ENCODE peak calls at places on chromosomes 2 and 18, in seven cellular contexts. W, L, T, B, F, N and S are unnamed samples.
A peak's percentile ranks its signal among the peaks of the same experiment; 100 is the strongest.

GRCh38 chr18:33596178-33596854 is 18.3 kb downstream of the ASXL3 start:
- DNase-seq in W (peak; percentile 68), L (no peak), T (peak; percentile 71), B (no peak), F (peak; percentile 44), N (peak; percentile 8), S (no peak)

GRCh38 chr2:207775471-207775870 is 5.8 kb upstream of the FZD5 start:
- DNase-seq in W (no peak), L (no peak), T (no peak), B (no peak), F (no peak), N (no peak), S (no peak)

GRCh38 chr2:168436840-168437239 is 19.2 kb upstream of the CERS6 start:
- DNase-seq in W (no peak), L (no peak), T (no peak), B (no peak), F (no peak), N (no peak), S (no peak)

GRCh38 chr2:83650897-83651296 is 808.2 kb downstream of the SUCLG1 start:
- DNase-seq in W (no peak), L (no peak), T (peak; percentile 0), B (no peak), F (no peak), N (no peak), S (no peak)

GRCh38 chr2:111930875-111931274 is 32.5 kb downstream of the MERTK start:
- DNase-seq in W (peak; percentile 65), L (no peak), T (peak; percentile 71), B (no peak), F (peak; percentile 82), N (peak; percentile 72), S (peak; percentile 35)

GRCh38 chr2:133324150-133324561 is 244.1 kb downstream of the NCKAP5 start:
- DNase-seq in W (peak; percentile 93), L (no peak), T (peak; percentile 79), B (no peak), F (peak; percentile 42), N (peak; percentile 11), S (peak; percentile 87)

GRCh38 chr2:125559186-125559585 is 1096.8 kb upstream of the GYPC start:
- DNase-seq in W (no peak), L (no peak), T (no peak), B (no peak), F (no peak), N (no peak), S (no peak)

GRCh38 chr2:187912956-187913355 is 358.7 kb upstream of the TFPI start:
- DNase-seq in W (no peak), L (no peak), T (no peak), B (no peak), F (peak; percentile 14), N (no peak), S (no peak)

GRCh38 chr2:96693286-96694200 is 46.3 kb downstream of the LMAN2L start:
- DNase-seq in W (no peak), L (no peak), T (no peak), B (no peak), F (no peak), N (no peak), S (no peak)

GRCh38 chr2:241179894-241180293 is 8.6 kb upstream of the ANO7 start:
- DNase-seq in W (peak; percentile 36), L (no peak), T (no peak), B (no peak), F (no peak), N (no peak), S (no peak)

GRCh38 chr2:150486539-150487484 is 655 bp downstream of the RND3 start:
- DNase-seq in W (peak; percentile 24), L (peak; percentile 18), T (no peak), B (peak; percentile 16), F (no peak), N (no peak), S (no peak)

GRCh38 chr2:26463252-26464207 is 14.4 kb downstream of the OTOF start:
- DNase-seq in W (no peak), L (no peak), T (no peak), B (no peak), F (no peak), N (no peak), S (no peak)

GRCh38 chr2:130371723-130372054 is 15.8 kb downstream of the PTPN18 start:
- DNase-seq in W (peak; percentile 21), L (no peak), T (peak; percentile 29), B (peak; percentile 29), F (no peak), N (no peak), S (no peak)

GRCh38 chr18:79458917-79459803 is 63.4 kb downstream of the NFATC1 start:
- DNase-seq in W (no peak), L (no peak), T (no peak), B (no peak), F (no peak), N (no peak), S (no peak)

GRCh38 chr2:96409543-96410184 is 74.1 kb downstream of the NCAPH start:
- DNase-seq in W (no peak), L (no peak), T (peak; percentile 49), B (no peak), F (no peak), N (no peak), S (no peak)

GRCh38 chr2:68193774-68194372 is 36.2 kb downstream of the PNO1 start:
- DNase-seq in W (peak; percentile 77), L (no peak), T (peak; percentile 60), B (no peak), F (peak; percentile 52), N (peak; percentile 59), S (no peak)

GRCh38 chr2:68193144-68193543 is 35.5 kb downstream of the PNO1 start:
- DNase-seq in W (peak; percentile 31), L (no peak), T (peak; percentile 16), B (no peak), F (no peak), N (no peak), S (peak; percentile 34)

GRCh38 chr2:68190991-68191731 is 33.5 kb downstream of the PNO1 start:
- DNase-seq in W (peak; percentile 96), L (no peak), T (peak; percentile 73), B (no peak), F (peak; percentile 86), N (peak; percentile 54), S (peak; percentile 51)

GRCh38 chr2:68196120-68196716 is 38.5 kb downstream of the PNO1 start:
- DNase-seq in W (peak; percentile 35), L (no peak), T (peak; percentile 20), B (no peak), F (peak; percentile 37), N (no peak), S (peak; percentile 33)

GRCh38 chr2:68195096-68195495 is 37.4 kb downstream of the PNO1 start:
- DNase-seq in W (no peak), L (no peak), T (peak; percentile 26), B (no peak), F (no peak), N (no peak), S (no peak)
- H3K27ac ChIP-seq in W (no peak overlapping the region), L (peak overlapping the region; percentile 44), T (no peak overlapping the region), B (no peak overlapping the region), F (peak overlapping the region; percentile 84), N (no peak overlapping the region), S (no peak overlapping the region)

GRCh38 chr2:191010887-191011885 is 2.8 kb downstream of the STAT1 start:
- DNase-seq in W (no peak), L (no peak), T (no peak), B (no peak), F (no peak), N (no peak), S (no peak)
- H3K27ac ChIP-seq in W (no peak overlapping the region), L (no peak overlapping the region), T (no peak overlapping the region), B (no peak overlapping the region), F (no peak overlapping the region), N (no peak overlapping the region), S (no peak overlapping the region)

GRCh38 chr18:3836937-3837336 is 387.0 kb downstream of the TGIF1 start:
- DNase-seq in W (no peak), L (no peak), T (no peak), B (no peak), F (no peak), N (no peak), S (no peak)

GRCh38 chr18:3830604-3831003 is 380.6 kb downstream of the TGIF1 start:
- DNase-seq in W (peak; percentile 81), L (no peak), T (peak; percentile 26), B (no peak), F (no peak), N (no peak), S (no peak)

GRCh38 chr18:3832211-3832610 is 382.2 kb downstream of the TGIF1 start:
- DNase-seq in W (no peak), L (no peak), T (no peak), B (no peak), F (no peak), N (no peak), S (no peak)

GRCh38 chr18:3839481-3840075 is 389.6 kb downstream of the TGIF1 start:
- DNase-seq in W (no peak), L (no peak), T (no peak), B (no peak), F (no peak), N (no peak), S (no peak)

GRCh38 chr18:3836483-3836882 is 386.5 kb downstream of the TGIF1 start:
- DNase-seq in W (no peak), L (no peak), T (no peak), B (no peak), F (no peak), N (no peak), S (no peak)
- H3K27ac ChIP-seq in W (no peak overlapping the region), L (no peak overlapping the region), T (no peak overlapping the region), B (no peak overlapping the region), F (no peak overlapping the region), N (no peak overlapping the region), S (no peak overlapping the region)

DNA sequence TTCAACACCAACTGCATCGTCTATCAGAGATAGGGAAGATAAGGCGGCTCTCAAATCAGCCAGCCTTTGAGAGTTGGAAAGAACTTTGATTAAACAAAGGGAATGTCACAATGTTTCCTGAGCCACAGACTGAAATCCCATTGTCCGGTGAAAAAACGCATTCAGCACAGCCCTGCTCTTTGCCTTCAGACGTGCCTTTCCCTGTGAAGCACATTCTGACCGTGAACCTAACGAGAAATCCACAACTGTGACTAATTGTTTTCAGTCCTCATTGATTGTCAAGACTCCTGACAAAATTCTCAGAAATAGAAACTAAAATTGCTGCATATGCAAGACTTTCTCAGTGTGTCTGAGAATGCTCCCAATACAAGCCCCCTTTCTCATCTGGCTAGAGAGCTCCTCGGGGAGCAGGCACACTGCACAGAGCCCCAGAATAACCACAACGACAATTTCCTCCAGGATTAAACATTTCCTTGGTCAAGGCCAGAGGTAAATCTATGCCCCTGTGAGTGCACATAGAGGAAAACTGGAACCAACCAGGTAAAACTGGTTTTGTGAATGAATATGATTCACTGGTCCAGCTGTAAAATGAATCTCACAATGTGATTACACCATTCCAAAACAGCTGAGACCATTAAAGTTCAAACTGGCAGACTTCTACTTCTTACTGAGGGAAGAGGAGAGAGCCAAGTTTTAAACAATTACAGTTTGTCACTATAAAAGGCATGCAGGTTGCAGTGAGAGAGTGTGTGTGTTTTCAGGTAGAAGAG is 561.9 kb upstream of the ID2 start:
- DNase-seq in W (peak; percentile 73), L (no peak), T (peak; percentile 66), B (no peak), F (peak; percentile 72), N (peak; percentile 11), S (no peak)
- H3K27ac ChIP-seq in W (no peak overlapping the region), L (peak overlapping the region; percentile 45), T (peak overlapping the region; percentile 19), B (no peak overlapping the region), F (no peak overlapping the region), N (no peak overlapping the region), S (no peak overlapping the region)